ENCODE peak calls at places on chromosomes 11 and 22, in seven cellular contexts. H is GM06990; O is BE2C; U is CD4-positive, CD25-positive, alpha-beta regulatory T cell; J is heart left ventricle; Y is dorsolateral prefrontal cortex; F is CD8-positive, alpha-beta T cell. D is an unnamed sample.

GRCh38 chr11:130068986-130069683 is 559 bp upstream of the APLP2 start:
- DNase-seq in O (no peak), H (peak), U (no peak), F (peak), J (peak), Y (peak), D (peak)

GRCh38 chr22:39219071-39220050 is 25.4 kb downstream of the PDGFB start:
- DNase-seq in U (no peak), F (no peak), H (no peak), J (no peak), Y (no peak), O (no peak), D (peak)

GRCh38 chr11:58395581-58395980 is 11.1 kb downstream of the OR5B3 start:
- DNase-seq in O (no peak), F (no peak), J (no peak), Y (no peak), U (no peak), H (no peak), D (no peak)

GRCh38 chr22:30265851-30266444 is 703 bp downstream of the OSM start:
- DNase-seq in F (peak), H (peak), J (peak), O (no peak), U (peak), Y (no peak), D (peak)

GRCh38 chr22:22463855-22464540 is 44.5 kb downstream of the ZNF280B start:
- DNase-seq in O (peak), J (no peak), Y (no peak), F (peak), U (peak), H (peak), D (no peak)

GRCh38 chr22:27124336-27125023 is 467.1 kb downstream of the MIAT start:
- DNase-seq in F (no peak), J (peak), O (no peak), Y (no peak), U (no peak), H (no peak), D (peak)

GRCh38 chr11:61477734-61478148 is 30.8 kb upstream of the LRRC10B start:
- DNase-seq in U (peak), J (peak), H (peak), O (peak), Y (peak), F (peak), D (peak)

GRCh38 chr11:124867700-124868099 is 2.5 kb downstream of the ROBO3 start:
- DNase-seq in O (peak), U (no peak), J (no peak), Y (no peak), H (no peak), F (no peak), D (peak)

GRCh38 chr22:24416095-24416494 is 11.3 kb upstream of the ADORA2A start:
- DNase-seq in H (no peak), F (no peak), O (no peak), Y (no peak), J (no peak), U (no peak), D (peak)

GRCh38 chr22:40504285-40505249 is 132.0 kb downstream of the MRTFA start:
- DNase-seq in U (no peak), O (no peak), H (no peak), F (no peak), J (no peak), Y (no peak), D (no peak)

GRCh38 chr11:12001152-12001551 is 7.3 kb downstream of the DKK3 start:
- DNase-seq in J (no peak), U (no peak), F (no peak), H (no peak), Y (no peak), O (no peak), D (no peak)

GRCh38 chr11:118046051-118046963 is 30.6 kb upstream of the TMPRSS4 start:
- DNase-seq in O (no peak), F (peak), J (no peak), U (peak), H (peak), Y (no peak), D (no peak)

GRCh38 chr22:30216710-30217109 is 29.8 kb downstream of the LIF start:
- DNase-seq in U (no peak), H (no peak), J (no peak), F (no peak), Y (no peak), O (no peak), D (no peak)

GRCh38 chr11:99693941-99694492 is 673.3 kb downstream of the CNTN5 start:
- DNase-seq in F (no peak), Y (no peak), O (no peak), H (no peak), J (no peak), U (no peak), D (no peak)

GRCh38 chr11:101706541-101706940 is 122.7 kb upstream of the TRPC6 start:
- DNase-seq in Y (no peak), O (no peak), U (no peak), F (no peak), H (no peak), J (no peak), D (no peak)

GRCh38 chr22:46514592-46515207 is 22.7 kb downstream of the CELSR1 start:
- DNase-seq in F (no peak), U (no peak), J (no peak), Y (no peak), H (no peak), O (no peak), D (no peak)

GRCh38 chr11:36345535-36346141 is 49.5 kb downstream of the PRR5L start:
- DNase-seq in H (no peak), F (no peak), Y (no peak), J (no peak), U (no peak), O (no peak), D (no peak)

GRCh38 chr11:24738972-24739371 is 242.1 kb downstream of the LUZP2 start:
- DNase-seq in F (no peak), H (no peak), J (no peak), Y (no peak), U (no peak), O (no peak), D (no peak)

GRCh38 chr11:32751381-32751780 is 43.1 kb downstream of the CCDC73 start:
- DNase-seq in U (no peak), O (no peak), J (no peak), F (no peak), Y (no peak), H (no peak), D (peak)

GRCh38 chr22:28441720-28442263 is 237.8 kb downstream of the TTC28 start:
- DNase-seq in O (no peak), J (no peak), H (no peak), F (no peak), U (no peak), Y (no peak), D (no peak)

DNA sequence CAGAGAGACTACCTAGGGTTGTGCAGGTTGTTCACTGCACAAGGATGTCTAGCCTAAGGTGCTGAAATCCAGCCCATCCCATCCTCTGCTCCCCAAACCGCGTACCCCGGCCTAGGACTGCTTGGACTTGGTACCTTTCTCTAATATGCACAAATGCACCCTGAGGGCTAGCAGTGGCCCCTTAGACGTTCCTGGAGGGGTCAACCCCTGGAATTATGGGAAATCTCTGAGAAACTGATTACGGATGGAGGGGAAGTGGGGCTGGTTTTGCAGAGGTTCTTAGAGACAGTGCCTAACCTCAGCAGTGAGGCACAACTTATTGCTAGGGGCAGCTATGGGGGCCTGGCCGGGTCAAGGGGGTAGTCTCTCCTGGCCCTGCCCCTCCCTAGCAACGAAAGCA is 2.5 kb downstream of the C11orf68 start:
- DNase-seq in U (no peak), Y (no peak), O (no peak), H (no peak), F (no peak), J (no peak), D (no peak)
- H3K4me3 ChIP-seq in U (no peak), Y (no peak), O (no peak), H (no peak), F (no peak), J (no peak), D (no peak)

GRCh38 chr11:2930705-2931415 is 1.6 kb upstream of the PHLDA2 start:
- DNase-seq in H (peak), F (no peak), U (no peak), Y (no peak), J (peak), O (peak), D (peak)
- H3K4me3 ChIP-seq in H (peak), F (peak), U (no peak), Y (no peak), J (no peak), O (no peak), D (peak)

DNA sequence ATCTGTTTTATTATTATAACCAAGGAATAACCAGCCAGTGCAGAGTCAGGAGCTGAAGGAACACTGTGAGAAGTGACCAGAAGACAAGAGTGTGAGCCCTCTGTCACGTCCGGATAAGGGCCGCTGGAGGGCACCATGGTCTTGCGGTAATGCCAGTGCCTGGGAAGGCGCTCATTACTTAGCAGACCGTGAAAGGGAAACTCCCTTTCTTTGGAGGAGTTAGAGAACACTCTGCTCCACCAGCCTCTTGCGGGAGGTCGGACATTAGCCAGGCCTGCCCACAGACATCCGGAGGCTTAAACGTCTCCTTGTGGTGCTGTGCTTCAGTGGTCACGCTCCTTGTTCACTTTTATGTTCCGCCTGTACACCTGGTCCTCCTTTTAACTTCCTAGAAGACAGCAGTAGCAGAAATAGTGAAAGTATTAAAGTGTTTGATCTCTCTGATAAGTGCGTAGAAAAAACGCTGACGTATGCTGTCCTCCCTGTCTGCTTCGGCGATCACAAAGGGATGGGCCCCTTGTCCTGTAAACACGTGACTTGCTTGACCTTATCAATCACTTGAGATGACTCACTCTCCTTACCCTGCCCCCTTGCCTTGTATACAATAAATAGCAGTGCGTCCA is 120.6 kb upstream of the LMO1 start:
- DNase-seq in J (no peak), H (peak), U (no peak), F (no peak), Y (no peak), O (no peak), D (peak)
- H3K4me3 ChIP-seq in J (no peak), H (no peak), U (no peak), F (no peak), Y (no peak), O (no peak), D (no peak)

DNA sequence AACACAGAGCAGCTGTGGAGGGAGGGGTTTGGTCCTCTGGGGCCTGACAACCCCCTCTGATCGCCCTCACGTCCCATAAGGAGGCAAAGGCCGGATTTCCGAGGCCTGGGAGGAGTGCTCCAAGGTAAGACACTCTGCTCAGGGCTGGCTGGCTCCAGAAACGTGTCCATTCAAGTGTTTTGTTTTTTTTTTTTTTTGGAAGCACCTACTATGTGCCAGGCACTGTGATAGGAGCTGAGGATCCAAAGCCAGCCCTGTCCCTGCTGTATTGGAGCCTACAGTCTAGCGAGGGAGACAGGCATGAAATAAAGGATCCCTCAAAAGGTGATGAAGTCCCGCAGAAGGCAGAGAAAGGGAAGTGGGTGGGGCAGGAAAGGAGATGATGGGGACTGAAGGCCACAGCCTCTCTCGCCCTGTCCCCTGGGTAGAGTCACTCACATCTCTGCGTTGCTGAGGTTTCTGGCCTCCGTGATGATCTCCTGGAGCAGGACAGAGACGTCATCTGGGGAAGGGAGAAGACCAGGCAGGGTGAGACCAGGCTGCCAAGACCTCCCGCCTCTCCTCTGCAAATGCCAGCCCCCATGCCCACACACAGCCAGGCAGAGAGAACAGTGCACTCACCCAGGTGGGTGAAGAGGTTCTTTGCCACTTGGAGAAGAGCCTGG is 89.2 kb downstream of the PDE2A start:
- DNase-seq in U (no peak), O (no peak), Y (no peak), J (no peak), H (no peak), F (no peak), D (peak)
- H3K4me3 ChIP-seq in U (peak), O (no peak), Y (no peak), J (no peak), H (no peak), F (peak), D (no peak)

GRCh38 chr11:326592-326841 is 5.9 kb upstream of the IFITM3 start:
- DNase-seq in U (no peak), Y (no peak), F (no peak), J (no peak), H (no peak), O (no peak), D (no peak)
- H3K4me3 ChIP-seq in U (peak), Y (no peak), F (peak), J (no peak), H (peak), O (no peak), D (no peak)

DNA sequence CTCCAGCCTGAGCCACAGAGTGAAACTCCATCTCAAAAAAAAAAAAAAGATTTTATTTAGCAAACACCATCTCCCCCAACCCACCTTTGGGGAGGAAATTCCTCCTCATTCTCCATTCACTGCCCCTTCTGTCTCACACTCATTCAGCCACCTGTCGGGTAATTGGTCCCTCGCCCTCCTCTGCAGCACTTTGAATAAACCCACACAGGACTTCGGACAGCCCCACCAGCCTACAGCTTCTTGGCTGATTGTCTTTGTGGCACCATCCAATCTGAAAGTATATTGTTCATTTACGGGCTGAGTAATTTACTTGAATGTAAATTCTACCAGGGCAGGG is 7.5 kb upstream of the GGA1 start:
- DNase-seq in J (no peak), O (no peak), H (no peak), F (no peak), Y (no peak), U (no peak), D (no peak)
- H3K4me3 ChIP-seq in J (no peak), O (no peak), H (no peak), F (no peak), Y (no peak), U (no peak), D (no peak)

DNA sequence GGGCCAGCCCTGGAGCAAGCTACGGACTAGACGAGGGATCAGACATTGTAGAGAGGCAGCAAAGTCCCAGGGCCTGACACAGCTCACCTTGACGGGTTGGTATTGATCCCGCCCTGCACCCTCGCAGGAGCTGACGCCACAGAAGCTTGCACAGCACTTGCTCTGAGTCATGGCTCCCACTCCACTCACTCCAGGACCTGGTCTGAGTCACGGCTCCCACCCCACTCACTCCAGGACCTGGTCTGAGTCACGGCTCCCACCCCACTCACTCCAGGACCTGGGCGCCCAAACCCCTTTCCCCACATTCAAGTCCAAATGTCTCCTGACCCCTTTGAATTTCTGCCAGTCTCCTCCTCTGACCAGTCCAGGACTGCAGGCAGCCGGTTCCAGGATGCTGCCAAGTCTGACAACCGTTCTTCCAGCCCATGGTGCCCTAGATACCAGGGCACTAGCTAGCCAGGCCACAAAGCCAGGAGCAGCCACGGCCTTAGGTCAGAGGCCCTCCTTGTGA is 6.0 kb upstream of the PNPLA5 start:
- DNase-seq in J (no peak), U (no peak), F (no peak), O (no peak), H (no peak), Y (no peak), D (no peak)
- H3K4me3 ChIP-seq in J (no peak), U (no peak), F (no peak), O (no peak), H (no peak), Y (no peak), D (no peak)

D was measured in sigmoid colon.